ENCODE peak calls at places on chromosomes 4 and X, in five cellular contexts. F is H7, S is iPS-NIHi11, A is T-helper 1 cell, P is HT-29. V is an unnamed sample.

GRCh38 chr4:128635141-128635911 is 174.2 kb upstream of the JADE1 start:
- DNase-seq in P (peak), F (no peak), S (no peak), A (no peak), V (peak)

GRCh38 chr4:138659041-138659565 is 356.5 kb upstream of the NOCT start:
- DNase-seq in A (no peak), F (peak), P (no peak), S (peak), V (no peak)

GRCh38 chr4:145132521-145133098 is 34.5 kb downstream of the ABCE1 start:
- DNase-seq in S (no peak), F (no peak), A (no peak), P (no peak), V (no peak)

GRCh38 chrX:96102997-96103396 is 581.6 kb upstream of the DIAPH2 start:
- DNase-seq in P (no peak), A (no peak), F (no peak), S (no peak), V (no peak)

GRCh38 chrX:149010026-149010898 is 494.8 kb downstream of the IDS start:
- DNase-seq in S (no peak), P (no peak), A (no peak), F (no peak), V (no peak)

GRCh38 chr4:156377036-156377700 is 423.5 kb upstream of the CTSO start:
- DNase-seq in A (no peak), S (no peak), F (no peak), P (no peak), V (no peak)

GRCh38 chr4:83371235-83371634 is 36.6 kb upstream of the HPSE start:
- DNase-seq in P (no peak), F (no peak), A (no peak), S (no peak), V (no peak)

GRCh38 chr4:11590132-11590531 is 161.4 kb upstream of the HS3ST1 start:
- DNase-seq in F (no peak), P (no peak), A (no peak), S (no peak), V (no peak)

GRCh38 chrX:76253432-76253831 is 80.6 kb downstream of the PBDC1 start:
- DNase-seq in A (peak), P (peak), F (peak), S (peak), V (no peak)

GRCh38 chr4:145939856-145940255 is 1.2 kb upstream of the ZNF827 start:
- DNase-seq in A (no peak), F (no peak), S (no peak), P (peak), V (no peak)

V was measured in NCI-H510A treated with DMSO at 0.1 percent for 48 hours.